ENCODE peak calls at places on chromosomes 11 and 22, in six cellular contexts. W is DND-41, I is testis, A is endodermal cell, P is MM.1S, H is GM23338. K is an unnamed sample. For H3K4me1 and H3K36me3, the result is how much of the 10 kb centered on the place peaks cover.

GRCh38 chr11:56848105-56848809 is 99.8 kb upstream of the OR9G4 start:
- DNase-seq in W (no peak), I (no peak), A (no peak), P (no peak), H (no peak), K (no peak)

GRCh38 chr22:27094633-27095308 is 437.4 kb downstream of the MIAT start:
- DNase-seq in W (no peak), I (peak), A (peak), P (no peak), H (no peak), K (no peak)

GRCh38 chr22:43230983-43231723 is 44.2 kb upstream of the TTLL12 start:
- DNase-seq in W (peak), I (peak), A (peak), P (peak), H (peak), K (no peak)

GRCh38 chr11:119618208-119618909 is 110.6 kb downstream of the NECTIN1 start:
- DNase-seq in W (no peak), I (peak), A (no peak), P (no peak), H (no peak), K (no peak)

GRCh38 chr22:49969751-49970527 is 9.4 kb downstream of the PIM3 start:
- DNase-seq in W (no peak), I (no peak), A (peak), P (peak), H (no peak), K (no peak)

GRCh38 chr11:60485987-60486386 is 6.6 kb upstream of the MS4A12 start:
- DNase-seq in W (peak), I (no peak), A (peak), P (peak), H (peak), K (no peak)

GRCh38 chr22:37273846-37274225 is 8.5 kb upstream of the CYTH4 start:
- DNase-seq in W (no peak), I (no peak), A (no peak), P (no peak), H (no peak), K (no peak)

GRCh38 chr11:115348404-115348803 is 155.8 kb downstream of the CADM1 start:
- DNase-seq in W (no peak), I (no peak), A (no peak), P (no peak), H (no peak), K (no peak)

GRCh38 chr11:75768112-75768908 is at the start of gene DGAT2:
- DNase-seq in W (no peak), I (peak), A (peak), P (peak), H (peak), K (peak)

GRCh38 chr11:17531071-17531817 is 13.0 kb downstream of the USH1C start:
- DNase-seq in W (no peak), I (no peak), A (no peak), P (no peak), H (no peak), K (no peak)

GRCh38 chr11:75276696-75277095 is 36.1 kb downstream of the TPBGL start:
- DNase-seq in W (no peak), I (no peak), A (peak), P (no peak), H (peak), K (no peak)

GRCh38 chr11:50423208-50423607 is 390.5 kb downstream of the OR4C45 start:
- DNase-seq in W (no peak), I (no peak), A (no peak), P (no peak), H (no peak), K (no peak)

GRCh38 chr22:26766510-26767350 is 109.3 kb downstream of the MIAT start:
- DNase-seq in W (peak), I (peak), A (no peak), P (no peak), H (no peak), K (no peak)

GRCh38 chr11:80860632-80861031 is 1419.8 kb upstream of the TENM4 start:
- DNase-seq in W (no peak), I (no peak), A (no peak), P (no peak), H (no peak), K (no peak)

GRCh38 chr11:10770626-10771254 is 19.7 kb downstream of the CTR9 start:
- DNase-seq in W (peak), I (peak), A (peak), P (peak), H (peak), K (peak)

GRCh38 chr11:10379022-10379421 is 74.1 kb downstream of the ADM start:
- DNase-seq in W (peak), I (no peak), A (peak), P (peak), H (peak), K (no peak)

GRCh38 chr11:131888230-131888826 is 517.9 kb downstream of the NTM start:
- DNase-seq in W (no peak), I (no peak), A (no peak), P (no peak), H (no peak), K (no peak)

GRCh38 chr11:114176321-114176720 is 116.8 kb downstream of the ZBTB16 start:
- DNase-seq in W (no peak), I (no peak), A (no peak), P (no peak), H (no peak), K (no peak)

GRCh38 chr22:35175392-35175791 is 81.9 kb upstream of the HMGXB4 start:
- DNase-seq in W (no peak), I (no peak), A (no peak), P (no peak), H (no peak), K (no peak)

GRCh38 chr11:61682093-61682732 is 2.0 kb downstream of the DAGLA start:
- DNase-seq in W (no peak), I (no peak), A (peak), P (no peak), H (no peak), K (peak)

GRCh38 chr11:130560000-130560852 is 111.8 kb downstream of the ADAMTS15 start:
- DNase-seq in W (no peak), I (no peak), A (no peak), P (no peak), H (no peak), K (peak)

GRCh38 chr11:96167787-96168186 is 175.2 kb downstream of the MAML2 start:
- DNase-seq in W (no peak), I (no peak), A (no peak), P (no peak), H (no peak), K (no peak)
- H3K4me1 ChIP-seq in W (under half), I (under half), A (under half), P (under half), H (under half), K (under half)

GRCh38 chr22:46280999-46281623 is 13.3 kb downstream of the TTC38 start:
- DNase-seq in W (no peak), I (no peak), A (no peak), P (no peak), H (peak), K (no peak)
- H3K36me3 ChIP-seq in W (half or more), I (under half), A (half or more), P (under half), H (under half), K (under half)

GRCh38 chr22:23241562-23242472 is 61.5 kb downstream of the BCR start:
- DNase-seq in W (no peak), I (no peak), A (no peak), P (no peak), H (no peak), K (peak)

GRCh38 chr22:23243859-23244689 is 63.8 kb downstream of the BCR start:
- DNase-seq in W (no peak), I (no peak), A (no peak), P (no peak), H (no peak), K (no peak)

GRCh38 chr22:23244690-23245044 is 64.4 kb downstream of the BCR start:
- DNase-seq in W (no peak), I (no peak), A (no peak), P (no peak), H (no peak), K (peak)

GRCh38 chr22:23242473-23243001 is 62.2 kb downstream of the BCR start:
- DNase-seq in W (no peak), I (no peak), A (peak), P (no peak), H (peak), K (no peak)

GRCh38 chr22:23243006-23243573 is 62.8 kb downstream of the BCR start:
- DNase-seq in W (peak), I (no peak), A (peak), P (no peak), H (peak), K (no peak)
- H3K4me1 ChIP-seq in W (under half), I (under half), A (under half), P (under half), H (half or more), K (under half)

GRCh38 chr22:19223617-19224016 is 45.1 kb upstream of the SLC25A1 start:
- DNase-seq in W (no peak), I (no peak), A (no peak), P (no peak), H (no peak), K (no peak)
- H3K36me3 ChIP-seq in W (under half), I (under half), A (under half), P (under half), H (under half), K (under half)

GRCh38 chr11:46522682-46523281 is 71.0 kb downstream of the AMBRA1 start:
- DNase-seq in W (no peak), I (no peak), A (no peak), P (no peak), H (no peak), K (no peak)
- H3K4me1 ChIP-seq in W (under half), I (under half), A (under half), P (under half), H (under half), K (under half)

DNA sequence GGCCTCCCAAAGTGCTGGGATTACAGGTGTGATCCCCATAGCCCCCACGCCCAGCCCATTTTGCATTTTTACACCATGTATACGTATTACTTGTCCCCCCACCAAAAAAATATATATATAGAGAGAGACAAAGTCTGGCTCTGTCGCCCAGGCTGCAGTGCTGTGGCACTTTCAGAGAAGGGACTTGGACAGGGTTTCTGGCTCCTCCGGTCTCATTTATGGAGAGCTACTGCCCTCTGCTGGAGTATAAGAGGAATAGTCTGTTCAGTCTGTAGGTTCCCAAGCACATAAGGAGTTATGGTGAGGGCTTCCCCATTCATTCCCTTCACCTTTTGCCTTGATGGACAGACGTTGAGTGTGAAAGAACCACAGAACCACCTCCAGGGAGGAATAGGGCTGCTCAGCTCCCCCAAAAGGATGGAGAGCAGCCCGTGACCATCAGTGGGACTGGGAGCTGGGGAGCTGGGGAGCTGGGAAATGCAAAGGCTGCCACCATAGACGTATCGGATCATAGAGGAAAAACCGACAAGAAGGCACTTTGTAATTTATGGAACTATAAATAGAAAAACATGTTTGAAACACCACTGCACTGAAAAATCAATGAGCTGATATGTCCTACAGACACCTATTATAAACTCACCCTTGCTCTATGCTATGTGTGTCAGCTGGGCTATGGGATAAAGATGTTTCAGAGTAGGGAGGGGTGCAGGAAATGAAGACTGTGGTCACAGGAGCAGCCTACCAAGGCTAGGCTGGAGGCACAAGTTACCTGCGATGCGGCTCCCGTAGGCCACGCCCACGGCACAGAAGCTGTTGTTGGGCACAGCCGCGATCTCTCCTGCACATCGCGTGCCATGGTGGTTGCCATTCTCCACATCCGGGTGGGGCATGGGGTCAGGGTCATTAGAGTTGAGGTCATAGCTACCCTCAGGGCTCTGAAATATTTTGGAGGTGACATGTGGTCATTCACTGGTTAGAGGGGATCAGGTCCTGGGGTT is 5.2 kb downstream of the PCSK7 start:
- DNase-seq in W (peak), I (peak), A (peak), P (peak), H (peak), K (no peak)
- H3K36me3 ChIP-seq in W (half or more), I (under half), A (half or more), P (under half), H (under half), K (under half)

GRCh38 chr11:67264260-67264659 is 2.0 kb upstream of the GRK2 start:
- DNase-seq in W (no peak), I (no peak), A (no peak), P (no peak), H (no peak), K (no peak)

GRCh38 chr11:67262731-67263675 is 3.3 kb upstream of the GRK2 start:
- DNase-seq in W (peak), I (peak), A (peak), P (peak), H (peak), K (peak)

GRCh38 chr11:67261942-67262681 is 4.2 kb upstream of the GRK2 start:
- DNase-seq in W (no peak), I (no peak), A (no peak), P (no peak), H (peak), K (no peak)

GRCh38 chr11:67261635-67261941 is 4.7 kb upstream of the GRK2 start:
- DNase-seq in W (no peak), I (no peak), A (no peak), P (no peak), H (no peak), K (no peak)

GRCh38 chr11:67260406-67260805 is 5.9 kb upstream of the GRK2 start:
- DNase-seq in W (no peak), I (no peak), A (no peak), P (no peak), H (no peak), K (no peak)
- H3K4me1 ChIP-seq in W (under half), I (under half), A (under half), P (under half), H (under half), K (under half)

DNA sequence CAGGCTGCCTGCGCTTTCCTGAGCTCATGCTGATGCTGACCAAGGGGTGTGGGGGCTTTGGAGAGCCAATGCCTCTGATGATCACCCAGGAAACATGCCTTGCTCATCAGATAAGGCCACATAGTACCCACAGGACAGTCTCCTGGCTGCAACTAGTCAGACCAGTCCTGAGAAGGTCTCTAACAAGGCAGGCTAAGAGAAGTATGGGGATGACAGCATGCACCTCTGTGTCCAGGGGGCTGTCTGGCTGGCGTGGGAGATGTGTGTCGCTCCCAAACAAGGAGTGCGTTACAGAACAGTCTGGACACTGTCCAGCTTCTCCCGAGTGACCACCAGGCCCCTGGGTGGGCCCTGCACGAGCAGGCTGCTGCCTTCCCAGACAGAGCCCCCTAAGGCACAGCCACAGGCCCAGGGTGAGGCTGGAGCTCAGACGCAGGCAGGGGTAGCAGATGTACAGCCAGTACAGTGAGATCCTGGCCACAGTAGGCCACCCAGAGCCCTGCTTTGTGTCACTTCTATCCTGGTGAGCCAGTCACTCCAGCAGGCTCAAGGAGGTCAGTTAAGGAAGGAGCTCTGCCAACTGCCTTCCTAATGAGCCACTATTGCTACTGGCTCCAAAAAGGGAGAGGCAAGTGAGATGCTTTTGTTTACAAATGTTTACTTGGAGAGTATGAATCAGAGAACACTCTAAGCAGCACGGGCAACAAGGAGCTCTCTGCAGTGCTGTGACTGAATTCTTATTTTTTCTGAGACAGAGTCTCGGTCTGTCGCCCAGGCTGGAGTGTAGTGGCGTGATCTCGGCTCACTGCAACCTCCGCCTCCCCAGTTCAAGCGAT is 66.0 kb upstream of the CLTCL1 start:
- DNase-seq in W (no peak), I (no peak), A (no peak), P (no peak), H (no peak), K (peak)
- H3K36me3 ChIP-seq in W (half or more), I (under half), A (half or more), P (under half), H (under half), K (under half)